ENCODE peak calls at places on chromosomes 16 and 17, in seven cellular contexts. A, R, I, C, V, F and E are unnamed samples.

GRCh38 chr17:7856081-7856791 is 1.1 kb downstream of the NAA38 start:
- DNase-seq in A (peak), R (no peak), I (no peak), C (no peak), V (no peak), F (peak), E (peak)

GRCh38 chr17:73546770-73547345 is 97.4 kb downstream of the SDK2 start:
- DNase-seq in A (no peak), R (no peak), I (no peak), C (peak), V (no peak), F (peak), E (no peak)

GRCh38 chr16:70568601-70569217 is 45.1 kb downstream of the SF3B3 start:
- DNase-seq in A (peak), R (peak), I (no peak), C (no peak), V (no peak), F (peak), E (no peak)

GRCh38 chr16:78455861-78456260 is 356.4 kb downstream of the WWOX start:
- DNase-seq in A (no peak), R (no peak), I (no peak), C (no peak), V (no peak), F (no peak), E (no peak)

GRCh38 chr17:74049167-74049797 is 154.2 kb upstream of the RPL38 start:
- DNase-seq in A (no peak), R (no peak), I (no peak), C (no peak), V (no peak), F (no peak), E (no peak)

GRCh38 chr17:76969598-76970172 is 101.5 kb downstream of the MGAT5B start:
- DNase-seq in A (no peak), R (peak), I (no peak), C (no peak), V (no peak), F (peak), E (no peak)

GRCh38 chr17:81806461-81807209 is 2.7 kb downstream of the GCGR start:
- DNase-seq in A (no peak), R (no peak), I (no peak), C (no peak), V (no peak), F (no peak), E (no peak)

GRCh38 chr17:161481-161880 is 20.0 kb downstream of the DOC2B start:
- DNase-seq in A (no peak), R (no peak), I (no peak), C (no peak), V (no peak), F (no peak), E (no peak)

GRCh38 chr16:20866161-20866772 is 33.9 kb downstream of the DCUN1D3 start:
- DNase-seq in A (peak), R (peak), I (peak), C (no peak), V (no peak), F (peak), E (no peak)

GRCh38 chr16:51500306-51500705 is 349.2 kb upstream of the SALL1 start:
- DNase-seq in A (peak), R (peak), I (no peak), C (no peak), V (no peak), F (no peak), E (no peak)

GRCh38 chr16:85524630-85525463 is 88.3 kb upstream of the GSE1 start:
- DNase-seq in A (peak), R (peak), I (no peak), C (no peak), V (no peak), F (peak), E (no peak)

GRCh38 chr16:11667221-11667823 is 933 bp upstream of the SNN start:
- DNase-seq in A (no peak), R (no peak), I (no peak), C (no peak), V (no peak), F (no peak), E (no peak)

GRCh38 chr16:83899272-83899897 is 470 bp downstream of the MLYCD start:
- DNase-seq in A (peak), R (peak), I (no peak), C (peak), V (peak), F (peak), E (no peak)
- TF ChIP-seq CTCF in A (no peak), R (no peak), I (peak), C (no peak), V (no peak), F (no peak), E (no peak)

GRCh38 chr17:13182854-13183253 is 165.0 kb upstream of the ELAC2 start:
- DNase-seq in A (no peak), R (no peak), I (no peak), C (no peak), V (no peak), F (no peak), E (no peak)
- TF ChIP-seq CTCF in A (no peak), R (no peak), I (no peak), C (no peak), V (no peak), F (no peak), E (no peak)

GRCh38 chr17:8991514-8992285 is 26.2 kb upstream of the PIK3R5 start:
- DNase-seq in A (peak), R (peak), I (no peak), C (peak), V (peak), F (peak), E (peak)

GRCh38 chr17:8988263-8988662 is 22.8 kb upstream of the PIK3R5 start:
- DNase-seq in A (no peak), R (no peak), I (no peak), C (no peak), V (no peak), F (no peak), E (no peak)

GRCh38 chr17:8981443-8981842 is 15.9 kb upstream of the PIK3R5 start:
- DNase-seq in A (no peak), R (peak), I (no peak), C (no peak), V (no peak), F (no peak), E (no peak)

GRCh38 chr17:8985054-8985701 is 19.7 kb upstream of the PIK3R5 start:
- DNase-seq in A (no peak), R (no peak), I (no peak), C (no peak), V (no peak), F (no peak), E (peak)

DNA sequence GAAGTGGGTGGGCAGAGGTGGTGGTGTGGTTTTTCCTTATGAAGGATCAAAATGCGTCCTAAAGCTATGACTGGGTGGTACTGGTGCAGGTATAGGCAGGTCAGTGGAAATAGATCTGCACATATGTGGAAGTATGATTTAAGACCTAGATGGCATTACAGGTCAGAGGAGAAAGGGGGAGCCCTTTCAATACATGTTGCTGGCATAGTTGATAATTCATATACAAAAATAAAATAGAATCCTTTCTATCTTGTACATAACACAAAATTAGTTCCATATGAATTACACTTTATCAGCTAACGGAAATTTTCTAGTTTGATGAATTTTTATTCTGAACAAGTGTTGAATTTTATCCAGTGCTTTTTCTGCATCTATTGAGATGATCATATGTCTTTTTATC is 20.8 kb upstream of the PIK3R5 start:
- DNase-seq in A (no peak), R (no peak), I (no peak), C (no peak), V (no peak), F (no peak), E (no peak)
- TF ChIP-seq CTCF in A (no peak), R (no peak), I (no peak), C (no peak), V (peak), F (no peak), E (no peak)

DNA sequence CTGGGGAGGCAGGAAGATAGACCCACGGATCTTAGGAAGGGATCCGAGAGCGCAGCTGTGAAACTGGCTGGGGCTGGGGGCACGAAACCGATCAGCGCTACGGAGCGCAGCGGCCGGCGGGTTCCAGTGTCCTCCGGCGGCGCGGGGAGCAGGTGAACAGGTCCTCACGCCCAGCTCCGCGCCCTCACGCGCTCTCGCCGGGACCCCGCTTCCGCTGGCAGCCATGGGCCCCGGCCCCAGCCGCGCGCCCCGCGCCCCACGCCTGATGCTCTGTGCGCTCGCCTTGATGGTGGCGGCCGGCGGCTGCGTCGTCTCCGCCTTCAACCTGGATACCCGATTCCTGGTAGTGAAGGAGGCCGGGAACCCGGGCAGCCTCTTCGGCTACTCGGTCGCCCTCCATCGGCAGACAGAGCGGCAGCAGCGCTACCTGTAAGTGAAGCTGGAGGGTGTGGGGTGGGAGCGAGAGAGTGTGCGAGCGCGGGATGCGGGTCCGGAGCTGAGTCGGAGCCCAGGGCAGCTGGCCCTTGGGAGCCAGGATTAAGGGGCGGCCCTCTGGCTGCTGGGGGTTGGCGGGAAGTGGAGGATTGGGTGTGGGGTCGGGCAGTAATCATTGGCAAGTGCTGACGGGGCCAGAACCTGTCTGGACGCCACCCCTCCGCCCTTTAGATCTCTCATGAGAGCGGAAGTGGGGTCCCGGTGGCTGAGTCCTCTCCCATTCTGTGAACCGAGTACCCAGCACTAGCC is 479 bp downstream of the ITGA3 start:
- DNase-seq in A (peak), R (peak), I (no peak), C (peak), V (peak), F (peak), E (peak)
- TF ChIP-seq CTCF in A (peak), R (no peak), I (peak), C (peak), V (peak), F (peak), E (peak)

GRCh38 chr17:28663723-28664122 is 1.7 kb downstream of the SUPT6H start:
- DNase-seq in A (no peak), R (no peak), I (no peak), C (no peak), V (no peak), F (no peak), E (no peak)

GRCh38 chr17:28662527-28662829 is 473 bp downstream of the SUPT6H start:
- DNase-seq in A (no peak), R (no peak), I (no peak), C (no peak), V (no peak), F (no peak), E (no peak)

GRCh38 chr17:28665994-28666393 is 4.0 kb downstream of the SUPT6H start:
- DNase-seq in A (no peak), R (no peak), I (no peak), C (no peak), V (no peak), F (no peak), E (no peak)

GRCh38 chr17:28657756-28658155 is 4.0 kb downstream of the SDF2 start:
- DNase-seq in A (peak), R (no peak), I (no peak), C (no peak), V (no peak), F (no peak), E (no peak)

DNA sequence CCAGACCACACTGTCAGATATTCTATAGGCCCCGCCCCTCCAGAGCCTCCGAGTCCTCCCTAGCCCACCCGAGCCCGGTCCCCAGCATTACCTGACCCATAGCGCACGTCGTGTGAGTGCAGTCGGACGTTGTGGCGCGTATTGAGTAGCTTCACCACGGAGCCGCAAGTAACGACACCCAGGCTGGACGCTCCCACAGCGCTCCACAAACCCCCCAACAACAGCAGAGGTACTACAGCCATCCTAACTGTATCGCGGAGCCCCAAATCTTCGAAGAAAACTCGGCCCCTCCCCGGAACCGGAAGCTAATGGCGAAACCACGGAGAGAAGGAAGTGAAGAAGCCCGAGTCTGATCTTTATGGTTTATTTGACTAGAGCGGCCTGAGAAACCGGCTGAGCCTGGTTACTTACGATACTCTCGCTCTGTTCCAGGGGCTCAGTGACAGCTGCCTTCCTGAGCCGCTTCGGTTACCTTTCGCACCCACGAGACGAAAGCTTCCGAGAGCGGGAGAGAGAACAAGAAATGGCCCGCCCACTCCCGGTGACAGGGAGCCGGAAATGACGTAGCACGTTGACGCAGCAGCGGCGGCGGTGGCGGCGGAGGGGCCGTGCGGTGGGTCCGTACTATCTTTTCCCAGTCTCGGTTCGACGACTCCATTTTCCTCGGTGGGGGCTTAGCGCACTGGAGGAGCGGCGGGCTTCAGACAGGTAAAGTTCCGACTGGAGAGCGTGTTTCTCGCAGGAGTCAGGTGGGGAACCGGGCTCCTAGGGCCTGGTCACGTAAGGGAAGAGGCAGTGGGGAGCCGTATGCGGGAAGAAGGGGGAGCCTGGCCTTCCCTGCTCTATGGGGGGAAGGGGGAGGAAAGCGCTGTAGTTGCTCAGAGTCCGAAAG is at the start of the genes SDF2 and SUPT6H:
- DNase-seq in A (peak), R (peak), I (peak), C (peak), V (peak), F (peak), E (peak)
- TF ChIP-seq CTCF in A (no peak), R (no peak), I (no peak), C (no peak), V (no peak), F (no peak), E (no peak)

GRCh38 chr17:4901648-4902344 is 1.1 kb downstream of the CHRNE start:
- DNase-seq in A (no peak), R (no peak), I (no peak), C (no peak), V (no peak), F (no peak), E (no peak)
- TF ChIP-seq CTCF in A (no peak), R (no peak), I (no peak), C (no peak), V (no peak), F (no peak), E (no peak)